ENCODE peak calls at places on chromosomes 13 and 19, in five cellular contexts. W is psoas muscle, Y is hypothalamus, M is GM23338, L is nucleus accumbens. K is an unnamed sample.

GRCh38 chr13:46905249-46905648 is 8.4 kb upstream of the HTR2A start:
- DNase-seq in Y (no peak), L (no peak), W (no peak), M (peak; percentile 51), K (no peak)

GRCh38 chr13:45040626-45041025 is 51.3 kb downstream of the GPALPP1 start:
- DNase-seq in Y (no peak), L (no peak), W (no peak), M (no peak), K (no peak)

GRCh38 chr13:106534844-106535551 is 464 bp downstream of the EFNB2 start:
- DNase-seq in M (peak; percentile 35), W (peak; percentile 72), Y (peak; percentile 18), L (no peak), K (no peak)

GRCh38 chr13:112779856-112780604 is 90.2 kb downstream of the ATP11A start:
- DNase-seq in W (no peak), Y (no peak), L (no peak), M (no peak), K (no peak)

GRCh38 chr19:3374369-3375112 is 8.2 kb downstream of the NFIC start:
- DNase-seq in L (no peak), W (peak; percentile 95), Y (peak; percentile 37), M (no peak), K (no peak)

GRCh38 chr19:51030631-51031030 is 4.2 kb downstream of the KLK12 start:
- DNase-seq in W (no peak), M (peak; percentile 37), L (no peak), Y (no peak), K (no peak)

GRCh38 chr19:58572818-58573657 is at the start of gene MZF1:
- DNase-seq in L (no peak), M (peak; percentile 100), Y (no peak), W (peak; percentile 100), K (peak; percentile 99)

GRCh38 chr19:8915997-8916396 is 83.8 kb downstream of the MBD3L1 start:
- DNase-seq in Y (no peak), L (no peak), W (no peak), M (no peak), K (no peak)

GRCh38 chr19:33864311-33864850 is 67.7 kb downstream of the KCTD15 start:
- DNase-seq in M (no peak), L (no peak), Y (no peak), W (no peak), K (no peak)

GRCh38 chr13:30585748-30586262 is 31.9 kb upstream of the USPL1 start:
- DNase-seq in W (no peak), M (no peak), L (no peak), Y (no peak), K (no peak)

GRCh38 chr19:36489139-36489919 is at the start of gene ZNF566:
- DNase-seq in L (peak; percentile 78), M (peak; percentile 100), Y (peak; percentile 78), W (peak; percentile 93), K (peak; percentile 85)

GRCh38 chr13:35848868-35849644 is 282.1 kb downstream of the DCLK1 start:
- DNase-seq in W (no peak), Y (no peak), M (no peak), L (no peak), K (no peak)

GRCh38 chr19:39084732-39085080 is 538 bp downstream of the ACP7 start:
- DNase-seq in L (no peak), W (no peak), M (no peak), Y (no peak), K (no peak)

GRCh38 chr13:36297600-36298338 is at the start of gene CCDC169:
- DNase-seq in M (peak; percentile 96), L (peak; percentile 25), Y (peak; percentile 71), W (peak; percentile 80), K (peak; percentile 27)

GRCh38 chr13:65597839-65598818 is 1632.0 kb downstream of the PCDH9 start:
- DNase-seq in L (no peak), W (no peak), Y (no peak), M (no peak), K (no peak)

GRCh38 chr19:40539070-40539469 is 37.6 kb upstream of the SHKBP1 start:
- DNase-seq in W (no peak), M (peak; percentile 42), L (no peak), Y (no peak), K (no peak)

GRCh38 chr19:7625763-7626372 is 3.5 kb downstream of the XAB2 start:
- DNase-seq in W (no peak), M (no peak), L (no peak), Y (no peak), K (no peak)

GRCh38 chr13:39023316-39023715 is 14.6 kb downstream of the PROSER1 start:
- DNase-seq in M (peak; percentile 90), L (no peak), W (no peak), Y (no peak), K (no peak)

GRCh38 chr13:73000027-73000674 is 58.7 kb upstream of the KLF5 start:
- DNase-seq in Y (no peak), M (no peak), L (no peak), W (no peak), K (no peak)

GRCh38 chr19:17454579-17454978 is 6.1 kb upstream of the TMEM221 start:
- DNase-seq in Y (no peak), W (no peak), L (no peak), M (peak; percentile 76), K (no peak)

GRCh38 chr13:45162821-45163220 is 38.0 kb downstream of the KCTD4 start:
- DNase-seq in W (no peak), L (no peak), Y (no peak), M (no peak), K (no peak)

GRCh38 chr13:91297503-91297902 is 50.0 kb upstream of the MIR17HG start:
- DNase-seq in Y (no peak), L (no peak), M (no peak), W (no peak), K (no peak)

GRCh38 chr13:101917475-101917810 is 465.0 kb downstream of the ITGBL1 start:
- DNase-seq in M (peak; percentile 61), Y (peak; percentile 16), L (no peak), W (no peak), K (no peak)

GRCh38 chr19:35731353-35731752 is 10.9 kb downstream of the IGFLR1 start:
- DNase-seq in M (no peak), L (no peak), W (peak; percentile 30), Y (no peak), K (no peak)

GRCh38 chr13:34360702-34361101 is 542.8 kb downstream of the RFC3 start:
- DNase-seq in Y (no peak), M (no peak), W (no peak), L (no peak), K (no peak)

K was measured in CD8-positive, alpha-beta T cell.